ENCODE peak calls at places on chromosomes 3 and 15, in eight cellular contexts. I is Panc1, W is HCT116, O is upper lobe of left lung, E is GM12878, Z is GM23338, V is K562, D is HepG2. F is an unnamed sample.
A peak's percentile ranks its signal among the peaks of the same experiment; 100 is the strongest.

GRCh38 chr3:195153121-195153520 is 117.8 kb downstream of the XXYLT1 start:
- ATAC-seq in W (no peak), I (no peak), D (no peak), V (no peak), E (no peak), O (no peak), Z (peak; percentile 40), F (peak; percentile 21)

GRCh38 chr15:97615114-97615513 is 345.4 kb upstream of the ARRDC4 start:
- ATAC-seq in O (no peak), I (no peak), W (no peak), E (no peak), D (no peak), V (no peak), Z (no peak), F (no peak)

GRCh38 chr15:100712226-100712625 is 109.8 kb downstream of the ASB7 start:
- ATAC-seq in D (no peak), E (no peak), Z (no peak), I (no peak), O (no peak), V (no peak), W (no peak), F (peak; percentile 47)

GRCh38 chr3:84096188-84096587 is 862.6 kb upstream of the CADM2 start:
- ATAC-seq in I (no peak), O (no peak), E (no peak), Z (no peak), V (no peak), W (no peak), D (no peak), F (no peak)

GRCh38 chr3:74091204-74091603 is 466.5 kb upstream of the PDZRN3 start:
- ATAC-seq in V (no peak), W (no peak), O (no peak), Z (no peak), D (no peak), I (no peak), E (no peak), F (no peak)

GRCh38 chr15:35514759-35515158 is 31.2 kb downstream of the DPH6 start:
- ATAC-seq in V (no peak), D (no peak), I (no peak), E (no peak), O (no peak), W (no peak), Z (no peak), F (no peak)

GRCh38 chr15:100205549-100206295 is 136.1 kb downstream of the ADAMTS17 start:
- ATAC-seq in E (no peak), V (no peak), I (no peak), W (no peak), D (no peak), O (peak; percentile 16), Z (no peak), F (no peak)

GRCh38 chr3:48247401-48247807 is 6.5 kb downstream of the ZNF589 start:
- ATAC-seq in D (no peak), Z (peak; percentile 34), E (peak; percentile 56), V (peak; percentile 85), I (no peak), O (peak; percentile 30), W (no peak), F (no peak)

GRCh38 chr15:65033659-65034269 is 4.3 kb upstream of the MTFMT start:
- ATAC-seq in E (peak; percentile 58), O (peak; percentile 68), V (peak; percentile 59), Z (peak; percentile 15), W (peak; percentile 43), I (no peak), D (peak; percentile 63), F (peak; percentile 28)

GRCh38 chr3:28836199-28836598 is 444.7 kb upstream of the RBMS3 start:
- ATAC-seq in Z (no peak), I (no peak), O (no peak), V (no peak), E (no peak), W (no peak), D (no peak), F (no peak)
- H3K4me3 ChIP-seq in Z (no peak overlapping the region), I (no peak overlapping the region), O (no peak overlapping the region), V (no peak overlapping the region), E (no peak overlapping the region), W (no peak overlapping the region), D (no peak overlapping the region), F (no peak overlapping the region)

GRCh38 chr3:182149594-182149993 is 437.9 kb downstream of the SOX2 start:
- ATAC-seq in W (no peak), V (no peak), D (no peak), Z (no peak), O (no peak), E (no peak), I (no peak), F (no peak)
- TF ChIP-seq CTCF in W (no peak), V (no peak), D (no peak), Z (no peak), O (no peak), E (no peak), I (no peak), F (no peak)

GRCh38 chr3:132267594-132267993 is 49.6 kb upstream of the ACP3 start:
- ATAC-seq in Z (no peak), W (no peak), D (no peak), O (no peak), I (no peak), V (no peak), E (no peak), F (no peak)

GRCh38 chr3:132273043-132273442 is 44.2 kb upstream of the ACP3 start:
- ATAC-seq in D (no peak), I (no peak), V (no peak), O (no peak), W (no peak), Z (no peak), E (no peak), F (no peak)

GRCh38 chr3:132265488-132265887 is 51.7 kb upstream of the ACP3 start:
- ATAC-seq in O (no peak), E (no peak), V (no peak), I (no peak), D (no peak), W (no peak), Z (no peak), F (no peak)

GRCh38 chr3:132265008-132265407 is 52.2 kb upstream of the ACP3 start:
- ATAC-seq in O (no peak), E (no peak), W (no peak), V (no peak), D (no peak), I (no peak), Z (no peak), F (no peak)

GRCh38 chr3:132268956-132269355 is 48.3 kb upstream of the ACP3 start:
- ATAC-seq in E (no peak), W (peak; percentile 67), D (no peak), I (no peak), V (no peak), O (no peak), Z (peak; percentile 77), F (no peak)
- TF ChIP-seq POLR2AphosphoS5 in E (no peak), W (no peak), D (no peak), I (no peak), V (no peak), O (no peak), Z (no peak), F (no peak)

GRCh38 chr3:177358968-177359600 is 161.8 kb upstream of the TBL1XR1 start:
- ATAC-seq in D (peak; percentile 71), W (peak; percentile 15), Z (peak; percentile 39), V (peak; percentile 13), O (no peak), E (peak; percentile 49), I (peak; percentile 61), F (peak; percentile 9)

GRCh38 chr3:177356113-177356512 is 158.8 kb upstream of the TBL1XR1 start:
- ATAC-seq in E (no peak), W (no peak), O (no peak), I (no peak), D (no peak), Z (no peak), V (no peak), F (no peak)

GRCh38 chr3:177359601-177360357 is 162.5 kb upstream of the TBL1XR1 start:
- ATAC-seq in I (peak; percentile 91), V (peak; percentile 80), W (peak; percentile 62), D (peak; percentile 76), O (peak; percentile 94), E (peak; percentile 82), Z (peak; percentile 79), F (peak; percentile 91)

GRCh38 chr3:177357352-177358084 is 160.2 kb upstream of the TBL1XR1 start:
- ATAC-seq in I (peak; percentile 40), W (peak; percentile 65), D (peak; percentile 1), Z (no peak), V (peak; percentile 79), O (no peak), E (peak; percentile 42), F (peak; percentile 21)

DNA sequence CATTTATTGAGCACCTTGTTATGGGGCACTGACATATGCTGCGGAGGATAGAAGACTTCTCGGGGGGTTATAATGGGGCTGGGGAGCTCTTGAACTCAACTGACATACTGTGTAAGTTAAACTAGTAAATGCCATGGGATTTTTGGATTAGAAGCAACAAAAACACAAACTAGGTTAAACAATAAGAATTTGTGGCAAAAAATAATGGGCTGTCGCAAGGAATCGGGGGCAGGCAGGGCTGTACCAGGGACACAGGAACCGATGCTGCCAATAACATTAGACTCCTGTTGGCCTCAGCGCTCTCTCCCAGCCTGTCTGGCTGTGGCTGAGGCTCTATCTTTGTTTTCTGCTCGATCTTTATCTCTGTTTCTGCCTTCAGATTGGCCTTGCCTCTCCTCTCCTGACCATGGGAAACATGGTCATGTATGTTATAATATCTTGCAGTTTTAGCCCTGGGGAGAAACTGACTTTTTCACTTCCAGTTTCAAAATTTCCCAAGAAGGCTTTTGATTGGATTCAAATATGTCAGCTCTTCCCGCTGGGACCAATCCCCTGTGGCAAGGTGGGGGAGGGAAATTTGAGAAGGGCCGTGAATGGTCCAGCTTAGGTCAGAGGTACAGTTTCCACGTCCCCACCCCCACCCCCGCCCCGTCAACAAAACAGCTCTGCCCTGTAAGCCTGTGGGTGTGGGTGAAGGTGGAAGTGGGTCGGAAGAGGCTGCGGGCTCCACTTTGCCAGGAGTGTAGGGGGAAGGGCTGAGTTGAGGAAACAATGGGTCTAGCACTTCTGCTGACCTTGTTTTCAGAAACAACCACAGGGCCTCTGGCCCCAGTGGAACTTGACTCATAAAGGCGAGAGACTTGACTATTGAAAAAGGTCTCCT is 161.0 kb upstream of the TBL1XR1 start:
- ATAC-seq in O (peak; percentile 76), W (peak; percentile 71), V (peak; percentile 71), D (peak; percentile 79), Z (peak; percentile 27), E (peak; percentile 75), I (peak; percentile 64), F (peak; percentile 49)
- H3K4me3 ChIP-seq in O (peak overlapping the region; percentile 42), W (peak overlapping the region; percentile 50), V (peak overlapping the region; percentile 4), D (peak overlapping the region; percentile 60), Z (peak overlapping the region; percentile 64), E (peak overlapping the region; percentile 51), I (no peak overlapping the region), F (no peak overlapping the region)

GRCh38 chr3:4977001-4977888 is 2.0 kb upstream of the BHLHE40 start:
- ATAC-seq in V (peak; percentile 55), E (peak; percentile 43), I (peak; percentile 3), O (peak; percentile 34), Z (peak; percentile 15), D (peak; percentile 58), W (no peak), F (peak; percentile 16)
- TF ChIP-seq CTCF in V (peak; percentile 43), E (no peak), I (no peak), O (no peak), Z (no peak), D (peak; percentile 54), W (no peak), F (no peak)

DNA sequence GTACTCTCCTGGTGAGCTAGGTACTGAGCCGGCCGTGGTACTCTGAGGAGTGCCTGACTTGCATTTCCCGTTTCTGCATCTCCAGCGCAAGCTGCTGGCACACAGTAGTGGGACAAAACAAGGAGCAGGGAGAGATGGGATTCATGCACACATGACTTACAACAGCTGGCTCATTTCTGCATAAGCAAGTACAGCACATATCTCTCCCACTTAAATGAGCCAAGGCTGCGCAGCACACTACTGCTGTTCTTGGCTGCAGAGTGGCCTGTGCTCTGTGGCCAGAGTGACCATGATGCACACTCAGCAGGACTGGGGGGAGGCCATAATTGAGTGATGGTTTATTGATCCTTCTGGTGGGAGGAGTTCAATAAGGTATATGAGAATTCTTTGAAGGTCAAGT is 59.2 kb upstream of the ABHD17C start:
- ATAC-seq in V (no peak), W (no peak), E (no peak), D (no peak), Z (no peak), O (peak; percentile 72), I (no peak), F (peak; percentile 70)
- TF ChIP-seq POLR2AphosphoS5 in V (no peak), W (no peak), E (no peak), D (no peak), Z (no peak), O (no peak), I (no peak), F (no peak)